ENCODE peak calls at places on chromosomes 2 and 18, in ten cellular contexts. One of them, this sample, is unnamed.

GRCh38 chr2:196066794-196067382 is 1.7 kb downstream of the DNAH7 start:
- DNase-seq in spleen: no peak
- DNase-seq in Peyer's patch: no peak
- DNase-seq in A549: peak
- DNase-seq in upper lobe of left lung: no peak
- DNase-seq in transverse colon: no peak
- DNase-seq in adrenal gland: no peak
- DNase-seq in NB4: peak
- DNase-seq in heart left ventricle: no peak
- DNase-seq in ovary: no peak
- DNase-seq in this sample: no peak

GRCh38 chr2:79530443-79530842 is 17.6 kb downstream of the CTNNA2 start:
- DNase-seq in spleen: no peak
- DNase-seq in Peyer's patch: no peak
- DNase-seq in A549: peak
- DNase-seq in upper lobe of left lung: no peak
- DNase-seq in transverse colon: no peak
- DNase-seq in adrenal gland: no peak
- DNase-seq in NB4: peak
- DNase-seq in heart left ventricle: no peak
- DNase-seq in ovary: no peak
- DNase-seq in this sample: no peak

GRCh38 chr18:58937204-58937603 is 72.5 kb downstream of the ZNF532 start:
- DNase-seq in spleen: no peak
- DNase-seq in Peyer's patch: no peak
- DNase-seq in A549: no peak
- DNase-seq in upper lobe of left lung: no peak
- DNase-seq in transverse colon: no peak
- DNase-seq in adrenal gland: no peak
- DNase-seq in NB4: peak
- DNase-seq in heart left ventricle: no peak
- DNase-seq in ovary: no peak
- DNase-seq in this sample: no peak

GRCh38 chr18:45976581-45977373 is 9.6 kb upstream of the EPG5 start:
- DNase-seq in spleen: no peak
- DNase-seq in Peyer's patch: no peak
- DNase-seq in A549: no peak
- DNase-seq in upper lobe of left lung: no peak
- DNase-seq in transverse colon: no peak
- DNase-seq in adrenal gland: no peak
- DNase-seq in NB4: no peak
- DNase-seq in heart left ventricle: no peak
- DNase-seq in ovary: no peak
- DNase-seq in this sample: no peak

GRCh38 chr2:165009466-165009865 is 54.1 kb upstream of the SLC38A11 start:
- DNase-seq in spleen: no peak
- DNase-seq in Peyer's patch: no peak
- DNase-seq in A549: no peak
- DNase-seq in upper lobe of left lung: no peak
- DNase-seq in transverse colon: no peak
- DNase-seq in adrenal gland: no peak
- DNase-seq in NB4: no peak
- DNase-seq in heart left ventricle: no peak
- DNase-seq in ovary: no peak
- DNase-seq in this sample: no peak

GRCh38 chr2:127201452-127201851 is 18.6 kb downstream of the CYP27C1 start:
- DNase-seq in spleen: peak
- DNase-seq in Peyer's patch: no peak
- DNase-seq in A549: no peak
- DNase-seq in upper lobe of left lung: no peak
- DNase-seq in transverse colon: no peak
- DNase-seq in adrenal gland: no peak
- DNase-seq in NB4: no peak
- DNase-seq in heart left ventricle: no peak
- DNase-seq in ovary: no peak
- DNase-seq in this sample: no peak

GRCh38 chr2:112031473-112031872 is 23.6 kb upstream of the TMEM87B start:
- DNase-seq in spleen: no peak
- DNase-seq in Peyer's patch: no peak
- DNase-seq in A549: no peak
- DNase-seq in upper lobe of left lung: no peak
- DNase-seq in transverse colon: no peak
- DNase-seq in adrenal gland: no peak
- DNase-seq in NB4: no peak
- DNase-seq in heart left ventricle: no peak
- DNase-seq in ovary: no peak
- DNase-seq in this sample: no peak

GRCh38 chr18:1663879-1664705 is 759.4 kb downstream of the ADCYAP1 start:
- DNase-seq in spleen: peak
- DNase-seq in Peyer's patch: no peak
- DNase-seq in A549: peak
- DNase-seq in upper lobe of left lung: no peak
- DNase-seq in transverse colon: peak
- DNase-seq in adrenal gland: peak
- DNase-seq in NB4: peak
- DNase-seq in heart left ventricle: peak
- DNase-seq in ovary: no peak
- DNase-seq in this sample: no peak

GRCh38 chr2:212330263-212330662 is 208.3 kb downstream of the ERBB4 start:
- DNase-seq in spleen: peak
- DNase-seq in Peyer's patch: no peak
- DNase-seq in A549: no peak
- DNase-seq in upper lobe of left lung: no peak
- DNase-seq in transverse colon: no peak
- DNase-seq in adrenal gland: no peak
- DNase-seq in NB4: no peak
- DNase-seq in heart left ventricle: no peak
- DNase-seq in ovary: no peak
- DNase-seq in this sample: no peak

GRCh38 chr18:58443671-58444070 is 185.2 kb downstream of the ALPK2 start:
- DNase-seq in spleen: no peak
- DNase-seq in Peyer's patch: no peak
- DNase-seq in A549: no peak
- DNase-seq in upper lobe of left lung: no peak
- DNase-seq in transverse colon: no peak
- DNase-seq in adrenal gland: no peak
- DNase-seq in NB4: no peak
- DNase-seq in heart left ventricle: no peak
- DNase-seq in ovary: no peak
- DNase-seq in this sample: no peak

GRCh38 chr2:31893093-31893492 is 117.7 kb downstream of the MEMO1 start:
- DNase-seq in spleen: no peak
- DNase-seq in Peyer's patch: no peak
- DNase-seq in A549: no peak
- DNase-seq in upper lobe of left lung: no peak
- DNase-seq in transverse colon: no peak
- DNase-seq in adrenal gland: no peak
- DNase-seq in NB4: peak
- DNase-seq in heart left ventricle: no peak
- DNase-seq in ovary: no peak
- DNase-seq in this sample: no peak

GRCh38 chr2:73232471-73233153 is 427 bp downstream of the PRADC1 start:
- DNase-seq in spleen: no peak
- DNase-seq in Peyer's patch: peak
- DNase-seq in A549: peak
- DNase-seq in upper lobe of left lung: no peak
- DNase-seq in transverse colon: peak
- DNase-seq in adrenal gland: peak
- DNase-seq in NB4: peak
- DNase-seq in heart left ventricle: no peak
- DNase-seq in ovary: no peak
- DNase-seq in this sample: peak

GRCh38 chr2:127039387-127040031 is 67.4 kb downstream of the BIN1 start:
- DNase-seq in spleen: peak
- DNase-seq in Peyer's patch: no peak
- DNase-seq in A549: no peak
- DNase-seq in upper lobe of left lung: peak
- DNase-seq in transverse colon: no peak
- DNase-seq in adrenal gland: no peak
- DNase-seq in NB4: no peak
- DNase-seq in heart left ventricle: peak
- DNase-seq in ovary: no peak
- DNase-seq in this sample: no peak

GRCh38 chr2:208265371-208265806 is 666 bp upstream of the PIKFYVE start:
- DNase-seq in spleen: peak
- DNase-seq in Peyer's patch: peak
- DNase-seq in A549: no peak
- DNase-seq in upper lobe of left lung: no peak
- DNase-seq in transverse colon: peak
- DNase-seq in adrenal gland: peak
- DNase-seq in NB4: peak
- DNase-seq in heart left ventricle: no peak
- DNase-seq in ovary: no peak
- DNase-seq in this sample: no peak

GRCh38 chr2:208266641-208267335 is 733 bp downstream of the PIKFYVE start:
- DNase-seq in spleen: no peak
- DNase-seq in Peyer's patch: no peak
- DNase-seq in A549: no peak
- DNase-seq in upper lobe of left lung: no peak
- DNase-seq in transverse colon: no peak
- DNase-seq in adrenal gland: no peak
- DNase-seq in NB4: peak
- DNase-seq in heart left ventricle: no peak
- DNase-seq in ovary: no peak
- DNase-seq in this sample: no peak

GRCh38 chr2:208265807-208266640 is at the start of gene PIKFYVE:
- DNase-seq in spleen: peak
- DNase-seq in Peyer's patch: peak
- DNase-seq in A549: peak
- DNase-seq in upper lobe of left lung: peak
- DNase-seq in transverse colon: peak
- DNase-seq in adrenal gland: peak
- DNase-seq in NB4: peak
- DNase-seq in heart left ventricle: peak
- DNase-seq in ovary: peak
- DNase-seq in this sample: peak

GRCh38 chr2:208269091-208269490 is 3.0 kb downstream of the PIKFYVE start:
- DNase-seq in spleen: no peak
- DNase-seq in Peyer's patch: no peak
- DNase-seq in A549: peak
- DNase-seq in upper lobe of left lung: no peak
- DNase-seq in transverse colon: no peak
- DNase-seq in adrenal gland: no peak
- DNase-seq in NB4: peak
- DNase-seq in heart left ventricle: no peak
- DNase-seq in ovary: no peak
- DNase-seq in this sample: no peak

DNA sequence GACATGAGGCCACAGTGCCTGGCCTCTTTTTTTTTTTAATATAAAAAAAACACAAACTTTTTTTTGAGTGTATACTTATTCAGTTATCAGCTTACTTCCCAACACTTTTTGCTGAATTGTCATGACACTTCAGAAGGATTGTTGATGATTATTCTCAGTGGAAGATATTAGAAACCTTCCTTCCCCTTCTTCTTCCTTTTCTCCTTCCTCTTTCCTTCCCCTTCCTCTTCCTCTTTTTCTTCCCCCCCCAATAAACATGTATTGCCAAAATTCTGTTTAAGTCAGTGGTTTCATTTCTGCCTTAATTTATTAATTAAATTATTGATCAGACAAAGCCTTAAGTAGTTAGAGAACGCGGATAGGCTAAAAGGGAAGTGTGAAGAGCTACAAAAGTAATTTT is 2.5 kb downstream of the PIKFYVE start:
- DNase-seq in spleen: no peak
- DNase-seq in Peyer's patch: no peak
- DNase-seq in A549: no peak
- DNase-seq in upper lobe of left lung: no peak
- DNase-seq in transverse colon: no peak
- DNase-seq in adrenal gland: no peak
- DNase-seq in NB4: peak
- DNase-seq in heart left ventricle: no peak
- DNase-seq in ovary: no peak
- DNase-seq in this sample: no peak
- H3K4me3 ChIP-seq in spleen: no peak
- H3K4me3 ChIP-seq in Peyer's patch: no peak
- H3K4me3 ChIP-seq in A549: no peak
- H3K4me3 ChIP-seq in upper lobe of left lung: no peak
- H3K4me3 ChIP-seq in transverse colon: no peak
- H3K4me3 ChIP-seq in adrenal gland: no peak
- H3K4me3 ChIP-seq in NB4: peak
- H3K4me3 ChIP-seq in heart left ventricle: no peak
- H3K4me3 ChIP-seq in ovary: no peak
- H3K4me3 ChIP-seq in this sample: no peak

DNA sequence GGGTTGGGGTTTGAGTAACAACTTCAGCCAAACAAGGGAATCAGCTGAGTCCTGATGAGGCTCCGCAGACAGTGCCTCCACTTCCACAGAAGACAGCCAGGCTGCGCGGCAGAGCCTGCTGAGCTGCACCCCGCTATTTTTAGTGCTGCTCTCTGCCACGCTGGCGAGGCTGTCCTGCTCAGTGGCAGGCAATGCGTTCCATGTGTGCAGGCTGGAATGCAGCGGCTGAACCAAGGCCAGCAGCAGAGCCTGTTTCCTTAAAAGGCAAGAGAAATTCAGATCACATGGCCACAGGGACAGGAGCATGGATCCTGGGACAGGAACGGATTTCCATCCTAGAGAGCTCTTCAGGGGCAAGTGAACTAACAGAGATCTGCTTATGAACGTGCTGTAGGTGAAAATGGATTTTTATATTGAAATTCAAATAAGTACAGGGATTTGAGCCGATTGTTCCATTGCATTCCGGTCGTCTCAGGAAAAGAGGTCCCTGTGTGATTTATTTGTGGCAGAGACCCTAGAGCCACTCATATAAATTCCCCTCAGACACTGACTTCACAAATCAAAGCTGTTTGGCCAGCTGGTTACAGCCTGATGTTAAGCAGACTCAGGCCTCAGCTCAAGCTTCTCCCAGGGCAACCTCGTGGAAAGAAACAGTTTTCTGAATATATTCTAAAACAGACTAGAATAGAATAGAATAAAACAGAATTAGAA is 98.6 kb downstream of the COL6A3 start:
- DNase-seq in spleen: no peak
- DNase-seq in Peyer's patch: peak
- DNase-seq in A549: no peak
- DNase-seq in upper lobe of left lung: peak
- DNase-seq in transverse colon: peak
- DNase-seq in adrenal gland: peak
- DNase-seq in NB4: no peak
- DNase-seq in heart left ventricle: peak
- DNase-seq in ovary: peak
- DNase-seq in this sample: peak
- TF ChIP-seq POLR2A in spleen: no peak
- TF ChIP-seq POLR2A in Peyer's patch: no peak
- TF ChIP-seq POLR2A in A549: no peak
- TF ChIP-seq POLR2A in upper lobe of left lung: no peak
- TF ChIP-seq POLR2A in transverse colon: peak
- TF ChIP-seq POLR2A in adrenal gland: no peak
- TF ChIP-seq POLR2A in NB4: no peak
- TF ChIP-seq POLR2A in heart left ventricle: no peak
- TF ChIP-seq POLR2A in ovary: no peak
- TF ChIP-seq POLR2A in this sample: no peak

GRCh38 chr2:177295479-177295878 is 31.0 kb upstream of the NFE2L2 start:
- DNase-seq in spleen: no peak
- DNase-seq in Peyer's patch: no peak
- DNase-seq in A549: no peak
- DNase-seq in upper lobe of left lung: no peak
- DNase-seq in transverse colon: no peak
- DNase-seq in adrenal gland: no peak
- DNase-seq in NB4: no peak
- DNase-seq in heart left ventricle: no peak
- DNase-seq in ovary: no peak
- DNase-seq in this sample: no peak
- H3K4me3 ChIP-seq in spleen: no peak
- H3K4me3 ChIP-seq in Peyer's patch: no peak
- H3K4me3 ChIP-seq in A549: no peak
- H3K4me3 ChIP-seq in upper lobe of left lung: no peak
- H3K4me3 ChIP-seq in transverse colon: no peak
- H3K4me3 ChIP-seq in adrenal gland: peak
- H3K4me3 ChIP-seq in NB4: no peak
- H3K4me3 ChIP-seq in heart left ventricle: peak
- H3K4me3 ChIP-seq in ovary: no peak
- H3K4me3 ChIP-seq in this sample: no peak

GRCh38 chr2:151786493-151786892 is 41.7 kb downstream of the ARL5A start:
- DNase-seq in spleen: no peak
- DNase-seq in Peyer's patch: no peak
- DNase-seq in A549: no peak
- DNase-seq in upper lobe of left lung: no peak
- DNase-seq in transverse colon: no peak
- DNase-seq in adrenal gland: no peak
- DNase-seq in NB4: no peak
- DNase-seq in heart left ventricle: no peak
- DNase-seq in ovary: no peak
- DNase-seq in this sample: no peak
- TF ChIP-seq POLR2A in spleen: no peak
- TF ChIP-seq POLR2A in Peyer's patch: no peak
- TF ChIP-seq POLR2A in A549: no peak
- TF ChIP-seq POLR2A in upper lobe of left lung: no peak
- TF ChIP-seq POLR2A in transverse colon: no peak
- TF ChIP-seq POLR2A in adrenal gland: no peak
- TF ChIP-seq POLR2A in NB4: no peak
- TF ChIP-seq POLR2A in heart left ventricle: no peak
- TF ChIP-seq POLR2A in ovary: no peak
- TF ChIP-seq POLR2A in this sample: no peak